ENCODE peak calls at places on chromosomes 11 and 22, in eight cellular contexts. V is C1 segment of cervical spinal cord, D is H54, G is left ventricle myocardium inferior, J is HEK293T, N is ureter, R is head of caudate nucleus, O is H4. C is an unnamed sample.

GRCh38 chr22:32696089-32696488 is 105.4 kb upstream of the TIMP3 start:
- DNase-seq in V (no peak), D (no peak), G (no peak), J (no peak), N (no peak), R (no peak), O (no peak), C (no peak)

GRCh38 chr11:22787565-22788162 is 41.9 kb downstream of the SVIP start:
- DNase-seq in V (no peak), D (no peak), G (no peak), J (peak), N (peak), R (peak), O (peak), C (peak)

GRCh38 chr11:73047773-73048371 is 94.2 kb downstream of the FCHSD2 start:
- DNase-seq in V (no peak), D (no peak), G (no peak), J (no peak), N (no peak), R (no peak), O (no peak), C (no peak)

GRCh38 chr11:65586676-65587075 is 8.9 kb downstream of the KCNK7 start:
- DNase-seq in V (no peak), D (no peak), G (no peak), J (no peak), N (no peak), R (no peak), O (no peak), C (no peak)

GRCh38 chr11:66718320-66718971 is 10.6 kb downstream of the SPTBN2 start:
- DNase-seq in V (no peak), D (no peak), G (no peak), J (no peak), N (peak), R (no peak), O (no peak), C (no peak)

GRCh38 chr11:69704508-69705245 is 855 bp upstream of the FGF19 start:
- DNase-seq in V (no peak), D (no peak), G (no peak), J (peak), N (no peak), R (no peak), O (no peak), C (no peak)

GRCh38 chr22:23286296-23286695 is 106.0 kb downstream of the BCR start:
- DNase-seq in V (no peak), D (no peak), G (no peak), J (no peak), N (no peak), R (no peak), O (no peak), C (no peak)

GRCh38 chr11:78248903-78249302 is 60.2 kb downstream of the USP35 start:
- DNase-seq in V (no peak), D (no peak), G (no peak), J (no peak), N (no peak), R (no peak), O (no peak), C (no peak)

GRCh38 chr22:39958916-39959639 is 1.1 kb upstream of the TMA7B start:
- DNase-seq in V (no peak), D (no peak), G (no peak), J (no peak), N (no peak), R (no peak), O (no peak), C (no peak)

GRCh38 chr11:105219670-105220069 is 80.1 kb upstream of the CARD18 start:
- DNase-seq in V (no peak), D (no peak), G (no peak), J (no peak), N (no peak), R (no peak), O (no peak), C (no peak)

GRCh38 chr22:42132457-42132856 is 1.8 kb upstream of the CYP2D6 start:
- DNase-seq in V (no peak), D (no peak), G (no peak), J (no peak), N (no peak), R (no peak), O (no peak), C (no peak)

GRCh38 chr11:8122173-8122572 is 41.2 kb downstream of the TUB start:
- DNase-seq in V (no peak), D (no peak), G (no peak), J (no peak), N (no peak), R (no peak), O (no peak), C (no peak)

GRCh38 chr11:12802418-12803085 is 128.3 kb downstream of the TEAD1 start:
- DNase-seq in V (no peak), D (no peak), G (no peak), J (no peak), N (peak), R (no peak), O (peak), C (no peak)

GRCh38 chr11:66408488-66409214 is 12.2 kb upstream of the NPAS4 start:
- DNase-seq in V (peak), D (peak), G (peak), J (peak), N (peak), R (peak), O (peak), C (peak)

GRCh38 chr22:50508897-50509296 is 873 bp downstream of the NCAPH2 start:
- DNase-seq in V (no peak), D (no peak), G (no peak), J (no peak), N (no peak), R (no peak), O (no peak), C (no peak)

GRCh38 chr11:940496-941135 is 14.9 kb downstream of the AP2A2 start:
- DNase-seq in V (no peak), D (no peak), G (no peak), J (no peak), N (no peak), R (no peak), O (no peak), C (no peak)

GRCh38 chr11:11636671-11637070 is 14.9 kb upstream of the GALNT18 start:
- DNase-seq in V (no peak), D (no peak), G (no peak), J (no peak), N (no peak), R (no peak), O (no peak), C (no peak)

GRCh38 chr22:35521358-35522264 is 19.0 kb upstream of the RASD2 start:
- DNase-seq in V (no peak), D (no peak), G (no peak), J (no peak), N (no peak), R (no peak), O (no peak), C (no peak)

GRCh38 chr11:5291207-5291838 is 10.4 kb downstream of the OR51B4 start:
- DNase-seq in V (no peak), D (peak), G (no peak), J (peak), N (no peak), R (no peak), O (peak), C (no peak)

GRCh38 chr11:12693075-12693473 is 18.9 kb downstream of the TEAD1 start:
- DNase-seq in V (no peak), D (no peak), G (no peak), J (no peak), N (no peak), R (no peak), O (no peak), C (no peak)

GRCh38 chr22:19802881-19803735 is 42.5 kb downstream of the TBX1 start:
- DNase-seq in V (no peak), D (no peak), G (peak), J (no peak), N (no peak), R (no peak), O (no peak), C (no peak)

C was measured in substantia nigra.